ENCODE peak calls at places on chromosome 15, in eight cellular contexts. One of them, this sample, is unnamed. For H3K9me3, the result is how much of the 10 kb centered on the place peaks cover.

GRCh38 chr15:34791701-34792100 is 3.6 kb downstream of the ACTC1 start:
- DNase-seq in BE2C: no peak
- DNase-seq in A549: no peak
- DNase-seq in pancreas: no peak
- DNase-seq in neural progenitor cell: no peak
- DNase-seq in breast epithelium: no peak
- DNase-seq in WERI-Rb-1: no peak
- DNase-seq in CD4-positive, CD25-positive, alpha-beta regulatory T cell: no peak
- DNase-seq in this sample: no peak

GRCh38 chr15:32877620-32878019 is 159.8 kb downstream of the GREM1 start:
- DNase-seq in BE2C: no peak
- DNase-seq in A549: no peak
- DNase-seq in pancreas: no peak
- DNase-seq in neural progenitor cell: no peak
- DNase-seq in breast epithelium: no peak
- DNase-seq in WERI-Rb-1: no peak
- DNase-seq in CD4-positive, CD25-positive, alpha-beta regulatory T cell: no peak
- DNase-seq in this sample: no peak

GRCh38 chr15:92130244-92130643 is 263.4 kb upstream of the ST8SIA2 start:
- DNase-seq in BE2C: no peak
- DNase-seq in A549: no peak
- DNase-seq in pancreas: no peak
- DNase-seq in neural progenitor cell: no peak
- DNase-seq in breast epithelium: no peak
- DNase-seq in WERI-Rb-1: no peak
- DNase-seq in CD4-positive, CD25-positive, alpha-beta regulatory T cell: no peak
- DNase-seq in this sample: no peak

GRCh38 chr15:28885289-28885629 is 515 bp upstream of the APBA2 start:
- DNase-seq in BE2C: no peak
- DNase-seq in A549: no peak
- DNase-seq in pancreas: no peak
- DNase-seq in neural progenitor cell: no peak
- DNase-seq in breast epithelium: no peak
- DNase-seq in WERI-Rb-1: no peak
- DNase-seq in CD4-positive, CD25-positive, alpha-beta regulatory T cell: no peak
- DNase-seq in this sample: no peak

GRCh38 chr15:62524848-62525247 is 359.8 kb upstream of the C2CD4B start:
- DNase-seq in BE2C: no peak
- DNase-seq in A549: no peak
- DNase-seq in pancreas: no peak
- DNase-seq in neural progenitor cell: no peak
- DNase-seq in breast epithelium: no peak
- DNase-seq in WERI-Rb-1: no peak
- DNase-seq in CD4-positive, CD25-positive, alpha-beta regulatory T cell: no peak
- DNase-seq in this sample: no peak

GRCh38 chr15:55942332-55942731 is 51.1 kb downstream of the NEDD4 start:
- DNase-seq in BE2C: no peak
- DNase-seq in A549: no peak
- DNase-seq in pancreas: no peak
- DNase-seq in neural progenitor cell: no peak
- DNase-seq in breast epithelium: no peak
- DNase-seq in WERI-Rb-1: no peak
- DNase-seq in CD4-positive, CD25-positive, alpha-beta regulatory T cell: no peak
- DNase-seq in this sample: no peak

GRCh38 chr15:66707310-66708160 is 5.5 kb downstream of the SMAD6 start:
- DNase-seq in BE2C: peak
- DNase-seq in A549: peak
- DNase-seq in pancreas: peak
- DNase-seq in neural progenitor cell: peak
- DNase-seq in breast epithelium: no peak
- DNase-seq in WERI-Rb-1: peak
- DNase-seq in CD4-positive, CD25-positive, alpha-beta regulatory T cell: no peak
- DNase-seq in this sample: no peak

GRCh38 chr15:89458440-89458839 is 37.9 kb downstream of the RHCG start:
- DNase-seq in BE2C: no peak
- DNase-seq in A549: no peak
- DNase-seq in pancreas: no peak
- DNase-seq in neural progenitor cell: no peak
- DNase-seq in breast epithelium: no peak
- DNase-seq in WERI-Rb-1: no peak
- DNase-seq in CD4-positive, CD25-positive, alpha-beta regulatory T cell: no peak
- DNase-seq in this sample: no peak

GRCh38 chr15:40369474-40369869 is 11.5 kb downstream of the DISP2 start:
- DNase-seq in BE2C: no peak
- DNase-seq in A549: no peak
- DNase-seq in pancreas: no peak
- DNase-seq in neural progenitor cell: no peak
- DNase-seq in breast epithelium: no peak
- DNase-seq in WERI-Rb-1: no peak
- DNase-seq in CD4-positive, CD25-positive, alpha-beta regulatory T cell: no peak
- DNase-seq in this sample: no peak

GRCh38 chr15:48922046-48922445 is 41.7 kb downstream of the SHC4 start:
- DNase-seq in BE2C: no peak
- DNase-seq in A549: no peak
- DNase-seq in pancreas: no peak
- DNase-seq in neural progenitor cell: no peak
- DNase-seq in breast epithelium: no peak
- DNase-seq in WERI-Rb-1: no peak
- DNase-seq in CD4-positive, CD25-positive, alpha-beta regulatory T cell: no peak
- DNase-seq in this sample: no peak

GRCh38 chr15:85704021-85704420 is 90.7 kb downstream of the KLHL25 start:
- DNase-seq in BE2C: no peak
- DNase-seq in A549: no peak
- DNase-seq in pancreas: no peak
- DNase-seq in neural progenitor cell: no peak
- DNase-seq in breast epithelium: no peak
- DNase-seq in WERI-Rb-1: no peak
- DNase-seq in CD4-positive, CD25-positive, alpha-beta regulatory T cell: no peak
- DNase-seq in this sample: no peak

GRCh38 chr15:64452988-64453688 is 7.2 kb upstream of the ZNF609 start:
- DNase-seq in BE2C: no peak
- DNase-seq in A549: no peak
- DNase-seq in pancreas: peak
- DNase-seq in neural progenitor cell: peak
- DNase-seq in breast epithelium: no peak
- DNase-seq in WERI-Rb-1: peak
- DNase-seq in CD4-positive, CD25-positive, alpha-beta regulatory T cell: no peak
- DNase-seq in this sample: no peak

GRCh38 chr15:62928242-62928995 is 114.1 kb upstream of the TPM1 start:
- DNase-seq in BE2C: peak
- DNase-seq in A549: peak
- DNase-seq in pancreas: no peak
- DNase-seq in neural progenitor cell: no peak
- DNase-seq in breast epithelium: no peak
- DNase-seq in WERI-Rb-1: peak
- DNase-seq in CD4-positive, CD25-positive, alpha-beta regulatory T cell: no peak
- DNase-seq in this sample: no peak

GRCh38 chr15:73989001-73989798 is 2.9 kb downstream of the STOML1 start:
- DNase-seq in BE2C: no peak
- DNase-seq in A549: peak
- DNase-seq in pancreas: no peak
- DNase-seq in neural progenitor cell: no peak
- DNase-seq in breast epithelium: no peak
- DNase-seq in WERI-Rb-1: no peak
- DNase-seq in CD4-positive, CD25-positive, alpha-beta regulatory T cell: no peak
- DNase-seq in this sample: no peak

GRCh38 chr15:33188654-33189257 is 5.8 kb downstream of the FMN1 start:
- DNase-seq in BE2C: no peak
- DNase-seq in A549: no peak
- DNase-seq in pancreas: no peak
- DNase-seq in neural progenitor cell: no peak
- DNase-seq in breast epithelium: no peak
- DNase-seq in WERI-Rb-1: peak
- DNase-seq in CD4-positive, CD25-positive, alpha-beta regulatory T cell: no peak
- DNase-seq in this sample: no peak

GRCh38 chr15:101045835-101046691 is 126.9 kb downstream of the LRRK1 start:
- DNase-seq in BE2C: peak
- DNase-seq in A549: no peak
- DNase-seq in pancreas: no peak
- DNase-seq in neural progenitor cell: no peak
- DNase-seq in breast epithelium: peak
- DNase-seq in WERI-Rb-1: peak
- DNase-seq in CD4-positive, CD25-positive, alpha-beta regulatory T cell: no peak
- DNase-seq in this sample: peak

GRCh38 chr15:91912336-91912735 is 58.8 kb downstream of the SLCO3A1 start:
- DNase-seq in BE2C: peak
- DNase-seq in A549: no peak
- DNase-seq in pancreas: no peak
- DNase-seq in neural progenitor cell: no peak
- DNase-seq in breast epithelium: no peak
- DNase-seq in WERI-Rb-1: no peak
- DNase-seq in CD4-positive, CD25-positive, alpha-beta regulatory T cell: no peak
- DNase-seq in this sample: no peak

GRCh38 chr15:56205061-56205876 is 38.4 kb downstream of the RFX7 start:
- DNase-seq in BE2C: no peak
- DNase-seq in A549: no peak
- DNase-seq in pancreas: no peak
- DNase-seq in neural progenitor cell: no peak
- DNase-seq in breast epithelium: no peak
- DNase-seq in WERI-Rb-1: no peak
- DNase-seq in CD4-positive, CD25-positive, alpha-beta regulatory T cell: no peak
- DNase-seq in this sample: no peak

GRCh38 chr15:50341737-50342136 is 13.3 kb downstream of the GABPB1 start:
- DNase-seq in BE2C: no peak
- DNase-seq in A549: no peak
- DNase-seq in pancreas: no peak
- DNase-seq in neural progenitor cell: no peak
- DNase-seq in breast epithelium: no peak
- DNase-seq in WERI-Rb-1: no peak
- DNase-seq in CD4-positive, CD25-positive, alpha-beta regulatory T cell: no peak
- DNase-seq in this sample: no peak

GRCh38 chr15:25019434-25019833 is 64.6 kb downstream of the SNRPN start:
- DNase-seq in BE2C: no peak
- DNase-seq in A549: no peak
- DNase-seq in pancreas: no peak
- DNase-seq in neural progenitor cell: no peak
- DNase-seq in breast epithelium: no peak
- DNase-seq in WERI-Rb-1: no peak
- DNase-seq in CD4-positive, CD25-positive, alpha-beta regulatory T cell: no peak
- DNase-seq in this sample: no peak
- H3K9me3 ChIP-seq in BE2C: under half
- H3K9me3 ChIP-seq in A549: under half
- H3K9me3 ChIP-seq in pancreas: under half
- H3K9me3 ChIP-seq in neural progenitor cell: under half
- H3K9me3 ChIP-seq in breast epithelium: under half
- H3K9me3 ChIP-seq in WERI-Rb-1: under half
- H3K9me3 ChIP-seq in CD4-positive, CD25-positive, alpha-beta regulatory T cell: half or more
- H3K9me3 ChIP-seq in this sample: under half

DNA sequence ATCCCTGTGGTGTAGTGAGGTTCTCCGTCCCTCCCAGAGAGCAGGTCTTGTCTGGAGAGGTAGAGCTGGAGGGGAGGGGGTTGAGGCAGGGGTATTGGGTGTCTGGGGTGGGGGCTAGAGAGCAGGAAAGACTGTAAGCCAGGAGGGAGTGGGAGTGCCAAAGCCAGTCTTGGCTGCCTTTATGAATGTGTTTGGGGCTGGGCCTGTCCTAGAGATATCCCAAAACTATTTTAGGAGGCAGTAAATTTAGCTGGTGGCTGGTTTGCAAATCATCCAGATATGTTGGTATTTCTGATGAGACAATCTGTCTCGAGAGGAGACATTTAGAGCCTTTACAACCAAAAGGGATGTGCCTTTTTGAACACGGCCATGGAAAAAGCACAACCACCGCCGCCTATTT is 166.6 kb downstream of the TLE3 start:
- DNase-seq in BE2C: no peak
- DNase-seq in A549: no peak
- DNase-seq in pancreas: no peak
- DNase-seq in neural progenitor cell: no peak
- DNase-seq in breast epithelium: no peak
- DNase-seq in WERI-Rb-1: no peak
- DNase-seq in CD4-positive, CD25-positive, alpha-beta regulatory T cell: no peak
- DNase-seq in this sample: no peak
- H3K9me3 ChIP-seq in BE2C: under half
- H3K9me3 ChIP-seq in A549: under half
- H3K9me3 ChIP-seq in pancreas: under half
- H3K9me3 ChIP-seq in neural progenitor cell: under half
- H3K9me3 ChIP-seq in breast epithelium: under half
- H3K9me3 ChIP-seq in WERI-Rb-1: under half
- H3K9me3 ChIP-seq in CD4-positive, CD25-positive, alpha-beta regulatory T cell: under half
- H3K9me3 ChIP-seq in this sample: under half

DNA sequence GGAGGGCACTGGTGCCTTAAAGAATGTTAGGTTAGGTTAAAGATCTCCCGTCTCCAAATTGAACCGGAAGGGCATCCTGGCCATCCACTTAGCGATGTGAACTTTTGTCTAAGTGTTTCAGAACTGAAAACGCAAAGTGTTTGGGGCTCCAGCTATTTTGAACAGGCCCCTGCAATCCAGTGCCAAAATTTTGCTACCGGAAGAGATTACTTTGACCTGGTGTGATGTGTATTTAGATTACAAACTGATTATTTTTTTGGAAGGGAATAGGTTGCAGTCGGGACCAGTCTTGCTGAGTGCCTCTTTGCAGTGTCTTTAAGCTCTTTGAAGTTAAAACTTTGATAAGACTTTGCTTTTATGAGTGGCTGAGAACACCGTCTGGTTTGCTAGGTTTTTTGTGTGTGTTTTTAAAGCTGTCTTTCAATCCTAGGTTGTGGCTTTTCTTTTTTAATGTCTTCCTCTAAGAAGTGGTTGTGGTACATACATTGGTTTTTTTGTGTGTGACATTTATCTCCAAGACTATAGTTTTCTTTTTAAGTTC is 179.6 kb downstream of the OR4M2 start:
- DNase-seq in BE2C: no peak
- DNase-seq in A549: no peak
- DNase-seq in pancreas: no peak
- DNase-seq in neural progenitor cell: no peak
- DNase-seq in breast epithelium: no peak
- DNase-seq in WERI-Rb-1: no peak
- DNase-seq in CD4-positive, CD25-positive, alpha-beta regulatory T cell: no peak
- DNase-seq in this sample: no peak
- H3K9me3 ChIP-seq in BE2C: under half
- H3K9me3 ChIP-seq in A549: under half
- H3K9me3 ChIP-seq in pancreas: under half
- H3K9me3 ChIP-seq in neural progenitor cell: under half
- H3K9me3 ChIP-seq in breast epithelium: under half
- H3K9me3 ChIP-seq in WERI-Rb-1: under half
- H3K9me3 ChIP-seq in CD4-positive, CD25-positive, alpha-beta regulatory T cell: under half
- H3K9me3 ChIP-seq in this sample: under half

DNA sequence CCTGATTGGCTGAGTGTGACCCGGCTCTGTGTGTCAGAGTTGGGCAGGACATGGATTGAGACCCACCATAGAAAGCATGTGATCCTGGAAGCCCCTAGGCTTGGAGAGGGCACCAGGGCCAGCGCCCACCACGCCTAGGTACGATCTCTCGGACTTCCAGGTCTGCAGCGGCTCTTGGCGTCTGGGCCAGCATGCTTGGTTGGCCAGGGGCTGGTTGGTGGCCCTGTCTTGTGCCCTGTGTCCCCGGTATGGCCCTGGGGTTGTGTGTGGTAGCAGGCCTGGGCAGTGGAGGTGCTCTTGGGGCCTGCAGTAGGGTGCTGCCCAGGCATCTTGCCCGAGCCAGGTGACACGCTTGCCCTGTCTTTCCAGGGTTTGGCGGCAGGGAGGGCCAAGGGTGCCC is 210.6 kb downstream of the UBE3A start:
- DNase-seq in BE2C: no peak
- DNase-seq in A549: no peak
- DNase-seq in pancreas: no peak
- DNase-seq in neural progenitor cell: no peak
- DNase-seq in breast epithelium: no peak
- DNase-seq in WERI-Rb-1: no peak
- DNase-seq in CD4-positive, CD25-positive, alpha-beta regulatory T cell: no peak
- DNase-seq in this sample: no peak
- H3K9me3 ChIP-seq in BE2C: under half
- H3K9me3 ChIP-seq in A549: under half
- H3K9me3 ChIP-seq in pancreas: under half
- H3K9me3 ChIP-seq in neural progenitor cell: under half
- H3K9me3 ChIP-seq in breast epithelium: half or more
- H3K9me3 ChIP-seq in WERI-Rb-1: under half
- H3K9me3 ChIP-seq in CD4-positive, CD25-positive, alpha-beta regulatory T cell: under half
- H3K9me3 ChIP-seq in this sample: under half